ENCODE peak calls at places on chromosomes 1 and 21, in eight cellular contexts. T, F, R, Q, L, W, A and D are unnamed samples.

GRCh38 chr1:231724876-231725647 is 98.5 kb downstream of the DISC1 start:
- DNase-seq in A (peak; percentile 29), F (peak; percentile 37), L (no peak), T (peak; percentile 40), Q (peak; percentile 53), W (no peak), R (no peak), D (no peak)

GRCh38 chr1:160007577-160008200 is 24.1 kb downstream of the PIGM start:
- DNase-seq in L (no peak), W (no peak), R (no peak), F (no peak), T (no peak), Q (no peak), A (peak; percentile 17), D (no peak)

GRCh38 chr1:65691152-65691900 is 101.4 kb upstream of the PDE4B start:
- DNase-seq in F (no peak), A (no peak), R (no peak), W (no peak), L (peak; percentile 32), T (no peak), Q (no peak), D (no peak)

GRCh38 chr1:168717906-168718891 is 10.8 kb downstream of the DPT start:
- DNase-seq in L (no peak), F (no peak), T (no peak), W (peak; percentile 42), Q (peak; percentile 61), A (no peak), R (no peak), D (no peak)

GRCh38 chr21:37914211-37914900 is 1.9 kb downstream of the KCNJ6 start:
- DNase-seq in L (no peak), F (peak; percentile 41), A (peak; percentile 43), W (no peak), Q (peak; percentile 57), T (no peak), R (no peak), D (no peak)

GRCh38 chr1:82565546-82565945 is 764.8 kb downstream of the ADGRL2 start:
- DNase-seq in A (peak; percentile 58), L (no peak), F (no peak), W (no peak), T (peak; percentile 2), R (no peak), Q (no peak), D (no peak)

GRCh38 chr1:43007377-43008105 is 48.9 kb upstream of the SLC2A1 start:
- DNase-seq in R (no peak), A (no peak), T (no peak), Q (no peak), W (peak; percentile 29), F (no peak), L (no peak), D (no peak)

GRCh38 chr21:34073749-34074282 is 438 bp downstream of the MRPS6 start:
- DNase-seq in R (peak; percentile 63), Q (peak; percentile 62), F (peak; percentile 46), T (no peak), A (peak; percentile 42), L (no peak), W (peak; percentile 38), D (peak; percentile 52)

GRCh38 chr1:21804536-21804935 is 7.5 kb upstream of the LDLRAD2 start:
- DNase-seq in Q (no peak), F (no peak), A (no peak), L (no peak), T (no peak), R (no peak), W (no peak), D (no peak)

GRCh38 chr1:168235548-168235885 is 9.7 kb downstream of the SFT2D2 start:
- DNase-seq in L (no peak), A (peak; percentile 48), Q (no peak), T (no peak), F (no peak), W (no peak), R (no peak), D (no peak)

GRCh38 chr21:28537371-28538079 is 455.2 kb downstream of the LTN1 start:
- DNase-seq in L (no peak), R (no peak), A (peak; percentile 68), T (peak; percentile 28), F (no peak), W (no peak), Q (no peak), D (no peak)

GRCh38 chr1:82927753-82928152 is 1071.2 kb downstream of the TTLL7 start:
- DNase-seq in Q (no peak), L (no peak), A (no peak), R (no peak), T (no peak), W (no peak), F (no peak), D (no peak)

GRCh38 chr1:165898837-165899236 is 71.4 kb downstream of the UCK2 start:
- DNase-seq in L (no peak), F (no peak), T (peak; percentile 91), R (no peak), W (no peak), A (peak; percentile 96), Q (peak; percentile 79), D (no peak)

GRCh38 chr21:41043008-41043407 is 125.0 kb upstream of the BACE2 start:
- DNase-seq in L (no peak), R (no peak), Q (no peak), W (no peak), A (peak; percentile 12), F (no peak), T (no peak), D (no peak)

GRCh38 chr1:177328251-177328650 is 157.5 kb downstream of the BRINP2 start:
- DNase-seq in W (no peak), R (no peak), A (no peak), T (no peak), F (no peak), L (no peak), Q (no peak), D (no peak)

GRCh38 chr1:114468710-114469468 is 42.1 kb downstream of the TRIM33 start:
- DNase-seq in T (no peak), A (no peak), L (no peak), F (no peak), W (no peak), Q (no peak), R (no peak), D (no peak)

GRCh38 chr1:164754088-164754600 is 195.2 kb downstream of the PBX1 start:
- DNase-seq in Q (peak; percentile 54), F (no peak), T (no peak), A (peak; percentile 42), R (no peak), W (no peak), L (no peak), D (no peak)

GRCh38 chr1:10681296-10682113 is 114.9 kb downstream of the CASZ1 start:
- DNase-seq in T (no peak), F (no peak), W (no peak), Q (no peak), L (no peak), A (no peak), R (no peak), D (no peak)